ENCODE peak calls at places on chromosomes 1 and 21, in seven cellular contexts. X, B, R, L, C, I and V are unnamed samples.

GRCh38 chr21:15020797-15021196 is 44.0 kb downstream of the NRIP1 start:
- DNase-seq in B (no peak), I (no peak), R (no peak), C (no peak), X (no peak), L (no peak), V (no peak)

GRCh38 chr21:44535963-44536362 is 4.0 kb downstream of the KRTAP10-1 start:
- DNase-seq in C (peak), L (no peak), R (no peak), B (no peak), I (no peak), X (no peak), V (no peak)

GRCh38 chr1:21335088-21335678 is 44.9 kb upstream of the ECE1 start:
- DNase-seq in R (no peak), X (no peak), L (no peak), I (no peak), B (no peak), C (no peak), V (peak)

GRCh38 chr1:3473381-3473844 is 18.9 kb downstream of the ARHGEF16 start:
- DNase-seq in X (no peak), I (peak), B (no peak), C (no peak), L (peak), R (no peak), V (no peak)

GRCh38 chr1:190835658-190836057 is 358.0 kb upstream of the BRINP3 start:
- DNase-seq in L (no peak), I (no peak), X (no peak), C (no peak), B (no peak), R (no peak), V (no peak)

GRCh38 chr21:44919111-44919912 is 1.4 kb downstream of the ITGB2 start:
- DNase-seq in I (no peak), X (no peak), C (no peak), L (no peak), B (no peak), R (no peak), V (peak)

GRCh38 chr1:30040081-30041019 is 683.0 kb downstream of the MATN1 start:
- DNase-seq in X (no peak), L (no peak), I (no peak), R (no peak), C (peak), B (no peak), V (no peak)

GRCh38 chr21:45802956-45803612 is 159.6 kb downstream of the PCBP3 start:
- DNase-seq in R (no peak), L (no peak), B (no peak), I (no peak), C (no peak), X (no peak), V (no peak)

GRCh38 chr1:195971589-195971988 is 636.7 kb downstream of the KCNT2 start:
- DNase-seq in I (no peak), X (no peak), L (no peak), B (no peak), R (no peak), C (no peak), V (no peak)

GRCh38 chr1:215863796-215864195 is 296.7 kb downstream of the KCTD3 start:
- DNase-seq in I (no peak), X (no peak), L (no peak), B (no peak), R (no peak), C (no peak), V (no peak)

GRCh38 chr1:9652379-9653194 is 1.1 kb downstream of the PIK3CD start:
- DNase-seq in L (no peak), B (no peak), R (no peak), C (no peak), X (peak), I (no peak), V (peak)

GRCh38 chr1:209207126-209207700 is 376.3 kb upstream of the CAMK1G start:
- DNase-seq in B (no peak), X (no peak), R (no peak), C (no peak), L (no peak), I (no peak), V (no peak)

GRCh38 chr1:160779662-160780397 is 16.1 kb upstream of the LY9 start:
- DNase-seq in C (peak), R (peak), L (no peak), I (peak), B (no peak), X (no peak), V (no peak)

GRCh38 chr1:110440877-110441276 is 10.1 kb upstream of the PROK1 start:
- DNase-seq in I (no peak), R (no peak), C (no peak), X (no peak), B (peak), L (no peak), V (no peak)

GRCh38 chr1:34427170-34427569 is 250.5 kb downstream of the C1orf94 start:
- DNase-seq in C (no peak), R (no peak), I (no peak), X (no peak), L (no peak), B (no peak), V (no peak)

GRCh38 chr1:63124666-63125191 is 197.6 kb upstream of the FOXD3 start:
- DNase-seq in X (no peak), I (no peak), B (no peak), R (no peak), C (no peak), L (no peak), V (no peak)

GRCh38 chr1:173479649-173480048 is 2.5 kb downstream of the PRDX6 start:
- DNase-seq in I (no peak), R (no peak), C (no peak), X (no peak), L (no peak), B (no peak), V (no peak)

GRCh38 chr21:25857308-25858099 is 122.7 kb downstream of the GABPA start:
- DNase-seq in X (no peak), I (no peak), B (no peak), R (no peak), C (no peak), L (no peak), V (no peak)

GRCh38 chr1:236016782-236017400 is 48.0 kb downstream of the NID1 start:
- DNase-seq in X (no peak), R (peak), C (no peak), I (peak), B (no peak), L (no peak), V (no peak)

GRCh38 chr21:45359451-45360217 is 45.3 kb upstream of the COL18A1 start:
- DNase-seq in L (no peak), X (no peak), R (no peak), B (no peak), C (no peak), I (no peak), V (no peak)

GRCh38 chr21:26070822-26071425 is 99.6 kb downstream of the APP start:
- DNase-seq in R (no peak), L (peak), B (no peak), X (no peak), C (no peak), I (no peak), V (no peak)

GRCh38 chr1:169090900-169091311 is 15.6 kb upstream of the ATP1B1 start:
- DNase-seq in B (no peak), X (no peak), C (no peak), I (no peak), R (no peak), L (no peak), V (no peak)

GRCh38 chr1:207282049-207282448 is 39.4 kb upstream of the CD55 start:
- DNase-seq in R (no peak), X (no peak), B (no peak), I (no peak), C (no peak), L (no peak), V (no peak)

GRCh38 chr1:15249032-15249601 is 2.1 kb downstream of the FHAD1 start:
- DNase-seq in B (no peak), R (no peak), X (no peak), C (no peak), I (no peak), L (no peak), V (no peak)

GRCh38 chr1:231162970-231163830 is 1.3 kb downstream of the TRIM67 start:
- DNase-seq in L (no peak), R (no peak), I (no peak), B (no peak), X (no peak), C (peak), V (no peak)

GRCh38 chr1:165481820-165482532 is 37.0 kb upstream of the RXRG start:
- DNase-seq in B (no peak), X (peak), I (peak), L (peak), R (peak), C (no peak), V (no peak)

GRCh38 chr1:10399487-10399917 is 638 bp downstream of the PGD start:
- DNase-seq in B (no peak), C (no peak), R (no peak), L (no peak), I (no peak), X (no peak), V (peak)

GRCh38 chr21:44983421-44984206 is 43.8 kb downstream of the SLX9 start:
- DNase-seq in I (no peak), B (no peak), X (no peak), L (no peak), R (no peak), C (no peak), V (no peak)

GRCh38 chr21:25456672-25457071 is 150.6 kb downstream of the MRPL39 start:
- DNase-seq in L (no peak), X (peak), B (peak), R (no peak), C (no peak), I (no peak), V (no peak)

GRCh38 chr1:15060104-15060503 is 93.4 kb upstream of the TMEM51 start:
- DNase-seq in C (no peak), L (no peak), I (no peak), B (no peak), X (no peak), R (no peak), V (no peak)

DNA sequence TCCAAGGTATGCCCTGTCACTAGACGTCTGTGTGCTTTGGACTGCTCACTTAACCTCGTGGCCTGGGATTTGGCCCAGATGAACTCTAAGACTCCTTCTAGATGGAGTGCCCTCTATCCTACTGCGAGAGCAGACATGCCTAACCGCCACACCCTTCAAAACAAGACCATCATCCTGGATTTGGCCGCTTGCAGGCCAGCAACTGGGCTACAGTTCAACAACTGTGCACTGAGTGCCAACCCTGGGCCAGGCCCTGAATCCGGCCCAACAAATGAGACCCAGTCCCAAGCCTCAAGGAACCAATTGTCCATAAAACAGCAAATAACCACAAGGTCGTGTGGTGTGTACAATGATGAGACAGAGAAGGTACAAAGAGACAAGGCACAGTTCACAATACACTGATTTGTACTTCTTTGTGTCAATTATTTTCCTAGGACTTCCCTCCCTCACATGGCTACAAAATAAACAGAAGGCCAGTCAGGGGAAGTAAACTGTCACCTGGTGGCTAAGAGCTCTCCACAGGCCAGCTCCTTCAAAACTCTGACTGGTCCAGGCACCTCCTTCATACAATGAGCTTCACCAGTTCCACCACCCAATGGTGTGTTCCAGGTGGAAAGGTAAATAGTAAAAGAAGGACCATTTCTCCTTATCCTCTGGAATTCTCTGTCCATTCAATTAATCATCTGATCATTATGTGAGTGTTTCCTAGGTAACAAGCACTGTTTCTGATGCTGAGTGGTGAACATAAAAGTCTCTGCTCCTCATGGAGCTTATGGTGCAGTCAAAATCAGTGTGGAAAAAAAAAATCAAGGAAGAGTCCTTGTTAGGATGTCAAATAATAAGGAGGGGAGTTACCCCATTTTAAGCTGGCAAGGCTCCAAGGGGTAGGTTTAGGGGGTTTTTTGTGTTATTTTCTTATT is 60.4 kb downstream of the CAPZB start:
- DNase-seq in C (no peak), B (no peak), I (no peak), L (no peak), X (no peak), R (no peak), V (peak)
- TF ChIP-seq POLR2A in C (no peak), B (no peak), I (no peak), L (no peak), X (no peak), R (no peak), V (no peak)

GRCh38 chr1:26697978-26698849 is 2.4 kb downstream of the ARID1A start:
- DNase-seq in C (no peak), B (peak), X (peak), R (peak), L (peak), I (peak), V (peak)
- TF ChIP-seq POLR2A in C (peak), B (peak), X (no peak), R (no peak), L (no peak), I (peak), V (peak)

DNA sequence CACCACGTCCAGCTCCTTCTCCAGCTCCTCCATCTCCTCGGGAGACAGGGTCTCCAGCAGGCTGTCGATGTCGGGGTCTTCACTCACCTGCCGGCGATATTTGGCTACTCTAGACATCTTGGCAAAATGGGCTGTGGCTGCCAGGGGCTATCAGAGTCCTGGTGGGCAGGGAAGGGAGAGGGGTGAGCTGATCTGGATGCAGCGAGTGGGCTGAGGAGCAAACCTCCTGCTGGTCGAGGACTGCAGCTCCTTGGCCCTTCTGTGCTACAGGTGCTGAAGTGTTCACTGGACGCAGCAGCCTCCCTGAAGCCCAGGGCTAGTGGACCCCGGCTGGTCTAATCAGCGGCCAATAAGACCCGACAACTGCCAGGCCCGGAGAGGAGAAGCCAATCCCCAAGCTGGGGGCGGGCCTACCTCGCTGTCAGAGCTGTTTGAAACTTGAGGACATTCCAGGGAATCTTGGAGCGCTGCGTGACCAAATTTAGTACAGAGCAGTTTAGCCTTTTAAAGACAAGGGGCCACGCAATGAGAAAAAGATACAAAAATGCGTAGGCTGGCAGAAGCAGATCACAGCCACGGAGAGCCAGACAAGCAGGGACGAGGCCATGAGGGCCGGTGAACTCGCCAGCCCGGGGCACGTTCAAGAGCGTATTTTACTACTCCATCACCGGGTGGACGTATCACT is at the start of gene LMOD1:
- DNase-seq in R (no peak), I (peak), B (peak), C (peak), L (peak), X (peak), V (peak)
- TF ChIP-seq POLR2A in R (no peak), I (no peak), B (peak), C (no peak), L (no peak), X (peak), V (peak)

GRCh38 chr1:113930499-113931161 is 1.5 kb downstream of the HIPK1 start:
- DNase-seq in C (no peak), B (peak), I (peak), X (no peak), R (peak), L (no peak), V (no peak)

GRCh38 chr1:113928950-113929749 is at the start of gene HIPK1:
- DNase-seq in C (peak), X (peak), B (peak), R (peak), I (peak), L (peak), V (peak)

GRCh38 chr1:113928129-113928949 is 785 bp upstream of the HIPK1 start:
- DNase-seq in C (no peak), I (no peak), R (no peak), L (no peak), B (no peak), X (no peak), V (no peak)

GRCh38 chr1:113931456-113931855 is 2.3 kb downstream of the HIPK1 start:
- DNase-seq in R (no peak), L (no peak), I (no peak), B (no peak), X (no peak), C (no peak), V (no peak)

DNA sequence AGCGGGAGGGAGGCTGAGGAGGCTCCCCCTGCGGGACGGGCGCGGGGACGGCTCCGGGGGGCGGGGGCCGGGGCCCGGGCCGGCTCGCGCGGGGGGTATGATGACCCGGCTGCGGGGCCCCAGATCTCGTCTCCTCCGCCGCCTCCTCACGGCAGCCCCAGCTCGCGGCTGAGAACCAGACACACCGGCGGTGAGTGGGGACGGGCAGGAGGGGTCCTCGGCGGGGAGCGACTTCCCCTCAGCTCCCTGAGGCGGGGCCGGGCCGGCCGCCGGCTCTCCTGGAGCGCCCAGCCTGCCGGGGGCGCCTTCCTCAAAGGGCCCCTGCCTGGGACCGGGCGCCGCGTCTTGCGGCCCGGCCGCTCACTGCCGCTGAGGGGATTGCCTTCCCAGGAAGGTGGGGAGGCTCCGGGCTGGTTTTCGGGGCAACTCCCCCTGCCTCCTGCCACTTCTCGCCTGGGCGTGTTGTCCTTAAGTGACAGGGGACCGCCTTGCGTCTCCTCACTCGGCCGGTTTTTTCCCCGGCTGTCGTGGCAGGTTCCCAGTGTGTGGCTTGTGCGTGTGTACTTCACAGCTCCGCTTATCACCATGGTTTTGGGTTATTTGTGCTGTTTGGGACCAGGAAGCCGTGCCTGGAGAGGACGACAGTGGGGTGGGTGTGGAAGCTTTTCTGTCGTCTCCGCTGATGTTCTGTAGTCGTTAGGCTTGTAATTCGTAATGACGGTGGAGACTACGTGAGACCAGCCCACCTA is 800 bp downstream of the HIPK1 start:
- DNase-seq in I (peak), R (peak), X (peak), L (peak), C (peak), B (peak), V (peak)
- TF ChIP-seq POLR2A in I (no peak), R (no peak), X (no peak), L (no peak), C (no peak), B (peak), V (no peak)

DNA sequence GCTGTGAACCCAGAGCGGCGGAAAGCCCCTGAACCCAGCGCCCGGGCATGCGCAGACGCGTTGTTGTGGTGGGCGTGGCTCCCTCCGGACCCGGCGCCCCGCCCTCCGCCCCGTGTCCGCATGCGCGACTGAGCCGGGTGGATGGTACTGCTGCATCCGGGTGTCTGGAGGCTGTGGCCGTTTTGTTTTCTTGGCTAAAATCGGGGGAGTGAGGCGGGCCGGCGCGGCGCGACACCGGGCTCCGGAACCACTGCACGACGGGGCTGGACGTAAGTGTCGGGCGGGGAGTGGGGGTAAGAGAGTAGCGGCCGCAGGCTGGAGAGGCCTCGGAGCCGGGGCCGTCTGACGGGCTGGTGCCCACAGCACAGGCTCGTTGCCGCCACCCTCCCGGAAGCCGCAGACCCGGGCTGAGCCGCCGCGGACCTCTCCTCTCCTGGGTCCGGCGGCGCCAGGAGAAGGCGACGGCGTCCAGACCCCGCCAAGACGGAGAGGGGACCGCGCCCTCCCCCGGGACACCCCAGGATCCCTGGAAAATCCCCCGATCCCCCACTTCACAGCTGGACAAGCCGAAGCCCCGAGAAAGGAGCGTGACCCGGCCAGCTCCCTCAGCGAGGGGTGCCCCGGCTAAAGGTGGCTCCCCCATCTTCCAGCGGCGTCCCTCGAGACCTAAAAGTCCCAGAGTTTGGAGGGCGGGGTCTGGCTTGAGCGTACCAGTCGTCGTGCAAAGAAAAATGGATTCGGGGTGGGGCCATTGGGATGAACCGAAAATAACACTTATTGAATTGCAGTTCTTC is at the start of gene TMEM50A:
- DNase-seq in B (peak), I (peak), C (peak), R (peak), L (peak), X (peak), V (peak)
- TF ChIP-seq POLR2A in B (peak), I (peak), C (peak), R (peak), L (no peak), X (no peak), V (peak)

DNA sequence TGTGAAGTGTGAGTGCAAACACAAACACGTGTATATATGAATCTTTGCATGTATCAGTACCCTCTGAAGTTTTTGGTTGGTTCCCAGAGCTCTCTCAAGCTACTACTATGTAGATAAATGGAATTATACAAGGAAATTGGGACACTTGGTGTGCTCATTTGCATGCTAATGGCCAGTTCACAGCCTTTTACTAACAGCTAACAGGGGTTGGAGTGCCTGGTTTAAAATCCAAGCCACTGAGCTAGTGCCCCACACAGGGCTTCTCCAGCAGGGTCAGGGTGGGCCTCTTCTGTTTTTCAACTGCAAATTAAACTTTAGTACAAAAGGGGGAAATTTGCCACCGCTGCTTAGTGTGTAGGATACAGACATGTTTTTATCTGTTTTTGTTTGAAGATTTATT is 121.0 kb downstream of the ATP5PO start:
- DNase-seq in X (no peak), I (no peak), C (no peak), L (no peak), B (no peak), R (no peak), V (no peak)
- TF ChIP-seq POLR2A in X (no peak), I (no peak), C (no peak), L (no peak), B (no peak), R (no peak), V (no peak)

GRCh38 chr1:180563013-180563827 is 4.5 kb downstream of the OVAAL start:
- DNase-seq in I (no peak), B (no peak), L (no peak), R (peak), X (no peak), C (no peak), V (no peak)
- TF ChIP-seq POLR2A in I (no peak), B (no peak), L (no peak), R (no peak), X (no peak), C (no peak), V (no peak)